ENCODE peak calls at places on chromosomes 11 and 22, in nine cellular contexts. G, N, A, Y, D, I, L, U and T are unnamed samples.
A peak's percentile ranks its signal among the peaks of the same experiment; 100 is the strongest.

GRCh38 chr11:74777038-74777437 is 28.4 kb downstream of the RNF169 start:
- DNase-seq in G (no peak), N (no peak), A (no peak), Y (no peak), D (no peak), I (no peak), L (no peak), U (no peak), T (no peak)

GRCh38 chr11:110525883-110526282 is 96.1 kb downstream of the FDX1 start:
- DNase-seq in G (peak; percentile 82), N (no peak), A (no peak), Y (no peak), D (no peak), I (peak; percentile 97), L (no peak), U (peak; percentile 35), T (peak; percentile 50)

GRCh38 chr11:130359419-130359818 is 44.7 kb upstream of the ZBTB44 start:
- DNase-seq in G (no peak), N (no peak), A (no peak), Y (no peak), D (no peak), I (no peak), L (no peak), U (no peak), T (no peak)

GRCh38 chr11:4606231-4607015 is 1.6 kb downstream of the TRIM68 start:
- DNase-seq in G (peak; percentile 44), N (no peak), A (no peak), Y (no peak), D (no peak), I (no peak), L (no peak), U (no peak), T (peak; percentile 9)

GRCh38 chr11:28089378-28089777 is 18.6 kb downstream of the KIF18A start:
- DNase-seq in G (no peak), N (no peak), A (no peak), Y (no peak), D (no peak), I (no peak), L (no peak), U (no peak), T (no peak)

GRCh38 chr11:65538915-65539374 is 14.1 kb downstream of the SCYL1 start:
- DNase-seq in G (no peak), N (no peak), A (no peak), Y (no peak), D (no peak), I (no peak), L (no peak), U (no peak), T (no peak)

GRCh38 chr22:42280140-42280539 is 9.7 kb upstream of the TCF20 start:
- DNase-seq in G (no peak), N (no peak), A (no peak), Y (no peak), D (no peak), I (no peak), L (no peak), U (no peak), T (no peak)

GRCh38 chr11:23406131-23406819 is 546.0 kb upstream of the CCDC179 start:
- DNase-seq in G (no peak), N (no peak), A (no peak), Y (no peak), D (no peak), I (no peak), L (no peak), U (no peak), T (no peak)

GRCh38 chr11:123454060-123454651 is 24.1 kb downstream of the GRAMD1B start:
- DNase-seq in G (peak; percentile 99), N (no peak), A (no peak), Y (peak; percentile 74), D (no peak), I (peak; percentile 79), L (no peak), U (peak; percentile 49), T (no peak)